ENCODE peak calls at places on chromosome 2, in four cellular contexts. L is HepG2, A is GM12878, T is SK-N-SH. P is an unnamed sample.

GRCh38 chr2:65128297-65129190 is 1.4 kb downstream of the RAB1A start:
- DNase-seq in T (no peak), A (no peak), L (no peak), P (no peak)

GRCh38 chr2:11213090-11213638 is 57.9 kb downstream of the SLC66A3 start:
- DNase-seq in A (no peak), L (no peak), T (no peak), P (no peak)

GRCh38 chr2:40283111-40283909 is 168.6 kb downstream of the SLC8A1 start:
- DNase-seq in L (no peak), A (no peak), T (no peak), P (no peak)

GRCh38 chr2:36287363-36288275 is 68.0 kb upstream of the CRIM1 start:
- DNase-seq in A (no peak), L (no peak), T (no peak), P (no peak)

GRCh38 chr2:111624401-111625156 is 259.4 kb downstream of the ANAPC1 start:
- DNase-seq in L (peak), A (no peak), T (no peak), P (peak)

GRCh38 chr2:57296795-57297517 is 749.6 kb upstream of the VRK2 start:
- DNase-seq in T (no peak), A (no peak), L (no peak), P (no peak)

GRCh38 chr2:30666307-30666874 is 140.9 kb downstream of the CAPN13 start:
- DNase-seq in T (no peak), L (peak), A (peak), P (peak)

GRCh38 chr2:161486111-161486510 is 70.0 kb downstream of the TBR1 start:
- DNase-seq in A (no peak), T (no peak), L (no peak), P (no peak)

GRCh38 chr2:157620956-157621355 is 7.7 kb downstream of the ACVR1C start:
- DNase-seq in T (no peak), A (no peak), L (no peak), P (no peak)

GRCh38 chr2:216057688-216058193 is 23.9 kb downstream of the PECR start:
- DNase-seq in T (no peak), A (peak), L (no peak), P (peak)

GRCh38 chr2:200599206-200599605 is 13.4 kb downstream of the AOX1 start:
- DNase-seq in L (no peak), T (no peak), A (no peak), P (no peak)

GRCh38 chr2:30910686-30911085 is 103.4 kb upstream of the CAPN13 start:
- DNase-seq in T (no peak), L (no peak), A (no peak), P (no peak)

GRCh38 chr2:144183744-144184143 is 336.2 kb downstream of the ZEB2 start:
- DNase-seq in L (no peak), T (no peak), A (peak), P (no peak)

GRCh38 chr2:136246086-136246669 is 128.2 kb upstream of the CXCR4 start:
- DNase-seq in A (peak), T (peak), L (peak), P (peak)

GRCh38 chr2:55225481-55226020 is 6.5 kb downstream of the CLHC1 start:
- DNase-seq in A (no peak), T (no peak), L (no peak), P (no peak)

GRCh38 chr2:32772623-32773221 is 144.9 kb downstream of the TTC27 start:
- DNase-seq in L (peak), A (no peak), T (peak), P (peak)

GRCh38 chr2:24858996-24859395 is 61.0 kb downstream of the ADCY3 start:
- DNase-seq in A (no peak), T (no peak), L (no peak), P (no peak)

GRCh38 chr2:12325806-12326205 is 390.9 kb upstream of the TRIB2 start:
- DNase-seq in L (no peak), A (no peak), T (no peak), P (no peak)

GRCh38 chr2:124254621-124255020 is 229.5 kb downstream of the CNTNAP5 start:
- DNase-seq in A (no peak), L (no peak), T (no peak), P (no peak)

GRCh38 chr2:240650254-240650965 is 25.1 kb downstream of the GPR35 start:
- DNase-seq in A (no peak), L (no peak), T (no peak), P (no peak)
- TF ChIP-seq PBX3 in A (no peak), L (no peak), T (no peak), P (no peak)

DNA sequence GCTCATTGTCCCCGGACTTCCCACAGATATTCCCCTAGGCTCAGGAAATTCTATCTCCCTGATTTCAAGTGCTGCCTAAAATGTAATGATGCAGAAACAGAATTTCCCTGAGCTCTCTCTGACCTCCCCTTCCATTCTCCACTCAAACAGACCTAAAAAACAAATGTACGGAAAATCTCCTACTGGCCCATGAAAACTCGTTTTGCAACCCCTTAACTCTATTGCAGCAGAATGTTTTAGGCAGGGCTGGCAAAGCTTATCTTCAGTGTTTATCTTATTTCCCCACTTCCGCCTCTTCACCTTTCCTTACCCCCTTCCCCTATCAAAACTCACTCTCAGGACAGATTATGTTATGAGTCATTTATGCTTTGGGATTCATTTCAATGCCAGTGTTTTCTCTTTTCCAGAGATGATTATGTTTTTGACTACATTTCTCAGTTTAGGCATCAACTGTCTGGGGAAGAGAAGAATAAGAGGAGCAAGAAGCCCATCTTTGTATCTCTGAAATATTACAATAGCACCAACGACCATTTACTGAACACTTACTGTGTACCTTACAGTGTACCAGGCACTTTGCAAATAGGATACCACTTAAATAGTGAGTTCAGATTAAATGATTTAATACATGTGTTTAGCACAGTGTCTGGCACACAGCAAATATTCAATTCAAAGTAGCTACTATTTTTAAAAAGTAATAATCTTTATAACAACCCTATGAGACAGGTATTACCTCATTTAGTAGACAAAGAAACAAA is 53.9 kb upstream of the STPG4 start:
- DNase-seq in A (no peak), L (peak), T (no peak), P (peak)
- TF ChIP-seq RAD21 in A (no peak), L (no peak), T (no peak), P (no peak)

DNA sequence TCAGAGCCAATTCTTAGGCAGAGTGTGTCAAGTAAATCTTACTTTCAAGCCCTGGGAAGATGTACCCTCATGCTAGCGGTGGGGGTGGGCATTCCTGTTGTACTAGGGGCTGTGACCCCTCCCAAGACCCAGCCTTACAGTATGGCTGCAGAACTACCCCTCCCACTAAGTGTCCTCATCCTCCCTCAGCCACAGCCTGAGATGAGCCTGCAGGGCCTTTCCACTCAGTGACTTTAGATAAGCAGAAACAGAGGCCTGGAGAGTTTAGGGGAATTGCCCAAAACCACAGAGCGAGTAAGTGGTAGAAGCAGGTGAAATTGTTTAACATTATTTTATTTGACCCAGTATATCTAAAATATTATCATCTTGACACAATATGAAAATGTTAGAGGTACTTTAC is 36.6 kb downstream of the TTC32 start:
- DNase-seq in T (peak), L (no peak), A (no peak), P (no peak)
- TF ChIP-seq PBX3 in T (no peak), L (no peak), A (no peak), P (no peak)

DNA sequence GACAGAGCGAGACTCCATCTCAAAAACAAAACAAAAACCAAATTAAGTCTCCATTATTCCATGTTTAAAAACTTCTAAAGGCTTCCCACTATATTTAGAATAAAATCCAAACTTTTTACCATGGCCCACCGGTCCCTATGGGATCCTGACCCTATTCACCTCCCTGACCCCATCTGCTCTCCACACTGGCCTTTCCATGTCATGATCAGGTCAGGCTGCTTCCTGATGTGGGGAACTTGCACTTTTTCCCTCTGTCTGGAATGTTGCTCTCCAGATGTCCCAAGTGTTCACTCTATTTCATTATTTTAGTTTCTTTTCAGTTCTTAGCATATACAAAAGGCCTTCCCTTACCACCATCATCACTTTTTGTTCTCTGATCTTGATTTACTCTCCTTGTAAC is 7.5 kb upstream of the MTA3 start:
- DNase-seq in L (no peak), T (no peak), A (no peak), P (no peak)
- TF ChIP-seq RAD21 in L (no peak), T (no peak), A (no peak), P (no peak)

DNA sequence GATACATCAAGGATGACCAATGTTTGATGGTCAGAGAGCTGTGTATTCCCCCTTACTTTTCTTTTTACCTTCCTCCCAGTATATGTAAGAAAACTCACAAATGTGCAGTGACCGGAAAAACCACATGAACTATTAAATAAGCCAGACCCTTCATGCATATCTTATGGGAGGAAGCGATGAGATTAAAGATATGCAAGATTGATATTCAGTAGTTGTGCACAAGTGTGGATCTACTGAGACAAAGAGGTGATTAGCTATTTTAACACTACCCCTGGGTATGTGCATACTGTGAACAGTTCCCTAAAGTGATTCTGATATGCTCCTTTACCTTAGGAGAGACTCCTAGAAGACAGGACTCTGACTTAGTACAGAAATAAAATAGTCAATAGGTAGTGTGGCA is 328.3 kb downstream of the EPHA4 start:
- DNase-seq in A (no peak), L (no peak), T (no peak), P (no peak)
- TF ChIP-seq PBX3 in A (no peak), L (no peak), T (no peak), P (no peak)

GRCh38 chr2:128093762-128094161 is 2.8 kb downstream of the UGGT1 start:
- DNase-seq in T (no peak), A (no peak), L (no peak), P (no peak)

GRCh38 chr2:128090909-128091690 is at the start of gene UGGT1:
- DNase-seq in A (peak), T (peak), L (peak), P (peak)

GRCh38 chr2:128092656-128093055 is 1.7 kb downstream of the UGGT1 start:
- DNase-seq in L (no peak), T (no peak), A (no peak), P (no peak)

GRCh38 chr2:128090575-128090908 is 458 bp upstream of the UGGT1 start:
- DNase-seq in A (no peak), L (no peak), T (no peak), P (no peak)

GRCh38 chr2:128091691-128092050 is 671 bp downstream of the UGGT1 start:
- DNase-seq in L (no peak), A (no peak), T (no peak), P (no peak)
- TF ChIP-seq RAD21 in L (no peak), A (no peak), T (no peak), P (no peak)

GRCh38 chr2:217494572-217494971 is 508.2 kb downstream of the TNS1 start:
- DNase-seq in L (no peak), T (no peak), A (no peak), P (no peak)

GRCh38 chr2:217484046-217484445 is 518.7 kb downstream of the TNS1 start:
- DNase-seq in A (no peak), T (no peak), L (no peak), P (no peak)

GRCh38 chr2:217491271-217491670 is 511.5 kb downstream of the TNS1 start:
- DNase-seq in A (no peak), L (no peak), T (no peak), P (no peak)

DNA sequence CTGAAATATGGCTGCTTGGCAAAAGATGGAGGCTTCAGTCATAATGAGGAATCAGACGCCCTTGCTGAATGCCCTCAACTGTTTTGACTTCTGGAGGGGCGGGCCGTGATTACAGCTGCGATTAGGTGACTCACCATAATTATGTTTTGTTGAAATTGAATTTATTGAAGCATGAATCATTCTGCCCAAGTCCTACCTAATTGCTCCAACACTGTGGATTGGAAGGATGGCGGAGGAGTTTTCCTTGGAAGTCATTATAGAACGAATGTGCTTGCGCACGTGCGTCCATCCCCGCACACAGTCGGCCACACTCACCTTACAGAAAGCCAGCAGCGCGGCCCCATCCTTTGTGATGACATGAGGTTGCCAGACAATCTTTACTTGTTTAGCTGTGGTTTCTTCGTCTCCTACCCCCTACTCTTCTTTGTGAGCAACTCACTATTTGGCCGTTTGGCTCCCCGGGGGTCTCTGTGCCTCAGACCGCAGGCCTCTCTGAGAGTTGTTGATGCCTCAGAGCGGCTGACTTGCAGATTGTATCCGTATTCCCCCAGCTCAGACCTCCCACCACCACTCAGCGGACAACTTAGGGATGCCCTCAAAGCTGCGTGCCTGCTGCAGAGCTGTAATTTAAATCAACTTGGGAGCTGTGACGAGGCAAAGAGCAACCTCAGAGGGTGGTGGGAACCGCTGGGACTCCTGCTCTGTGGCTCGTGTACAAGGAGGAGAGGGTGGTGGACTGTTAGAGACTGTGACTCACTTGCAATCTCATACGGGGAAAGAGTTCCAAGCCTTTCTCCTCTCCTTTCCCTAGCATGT is 513.4 kb downstream of the TNS1 start:
- DNase-seq in T (no peak), L (no peak), A (no peak), P (no peak)
- TF ChIP-seq PBX3 in T (no peak), L (no peak), A (no peak), P (no peak)